ENCODE peak calls at places on chromosomes 11 and 22, in nine cellular contexts. One of them, this sample, is unnamed. For H3K4me1, the result is how much of the 10 kb centered on the place peaks cover.

GRCh38 chr22:27585141-27585540 is 216.4 kb downstream of the MN1 start:
- DNase-seq in H1: no peak
- DNase-seq in BE2C: no peak
- DNase-seq in GM23338: no peak
- DNase-seq in A549: no peak
- DNase-seq in ovary: no peak
- DNase-seq in breast epithelium: no peak
- DNase-seq in pancreas: no peak
- DNase-seq in sigmoid colon: no peak
- DNase-seq in this sample: no peak

GRCh38 chr11:59173080-59173963 is 1.4 kb downstream of the DTX4 start:
- DNase-seq in H1: no peak
- DNase-seq in BE2C: no peak
- DNase-seq in GM23338: peak
- DNase-seq in A549: no peak
- DNase-seq in ovary: peak
- DNase-seq in breast epithelium: no peak
- DNase-seq in pancreas: peak
- DNase-seq in sigmoid colon: no peak
- DNase-seq in this sample: peak

GRCh38 chr22:47083379-47083986 is 321.0 kb downstream of the TBC1D22A start:
- DNase-seq in H1: no peak
- DNase-seq in BE2C: no peak
- DNase-seq in GM23338: no peak
- DNase-seq in A549: no peak
- DNase-seq in ovary: no peak
- DNase-seq in breast epithelium: no peak
- DNase-seq in pancreas: no peak
- DNase-seq in sigmoid colon: no peak
- DNase-seq in this sample: no peak

GRCh38 chr11:7019500-7020182 is 505 bp downstream of the ZNF214 start:
- DNase-seq in H1: no peak
- DNase-seq in BE2C: peak
- DNase-seq in GM23338: peak
- DNase-seq in A549: no peak
- DNase-seq in ovary: peak
- DNase-seq in breast epithelium: no peak
- DNase-seq in pancreas: no peak
- DNase-seq in sigmoid colon: peak
- DNase-seq in this sample: peak

GRCh38 chr11:125923012-125923579 is 18.8 kb downstream of the DDX25 start:
- DNase-seq in H1: peak
- DNase-seq in BE2C: peak
- DNase-seq in GM23338: peak
- DNase-seq in A549: peak
- DNase-seq in ovary: peak
- DNase-seq in breast epithelium: no peak
- DNase-seq in pancreas: peak
- DNase-seq in sigmoid colon: peak
- DNase-seq in this sample: peak

GRCh38 chr22:26429458-26430238 is 588 bp downstream of the ASPHD2 start:
- DNase-seq in H1: no peak
- DNase-seq in BE2C: peak
- DNase-seq in GM23338: peak
- DNase-seq in A549: no peak
- DNase-seq in ovary: no peak
- DNase-seq in breast epithelium: no peak
- DNase-seq in pancreas: no peak
- DNase-seq in sigmoid colon: no peak
- DNase-seq in this sample: no peak

GRCh38 chr22:26398741-26399153 is 30.3 kb upstream of the ASPHD2 start:
- DNase-seq in H1: peak
- DNase-seq in BE2C: peak
- DNase-seq in GM23338: peak
- DNase-seq in A549: peak
- DNase-seq in ovary: peak
- DNase-seq in breast epithelium: no peak
- DNase-seq in pancreas: peak
- DNase-seq in sigmoid colon: peak
- DNase-seq in this sample: peak

GRCh38 chr11:66691311-66691980 is 13.8 kb upstream of the RBM4B start:
- DNase-seq in H1: no peak
- DNase-seq in BE2C: no peak
- DNase-seq in GM23338: no peak
- DNase-seq in A549: no peak
- DNase-seq in ovary: no peak
- DNase-seq in breast epithelium: no peak
- DNase-seq in pancreas: no peak
- DNase-seq in sigmoid colon: no peak
- DNase-seq in this sample: no peak

GRCh38 chr22:29946220-29946619 is 63.2 kb downstream of the MTMR3 start:
- DNase-seq in H1: no peak
- DNase-seq in BE2C: no peak
- DNase-seq in GM23338: no peak
- DNase-seq in A549: no peak
- DNase-seq in ovary: no peak
- DNase-seq in breast epithelium: no peak
- DNase-seq in pancreas: no peak
- DNase-seq in sigmoid colon: no peak
- DNase-seq in this sample: no peak

GRCh38 chr11:75966546-75967287 is 151.7 kb downstream of the UVRAG start:
- DNase-seq in H1: no peak
- DNase-seq in BE2C: no peak
- DNase-seq in GM23338: peak
- DNase-seq in A549: peak
- DNase-seq in ovary: no peak
- DNase-seq in breast epithelium: no peak
- DNase-seq in pancreas: no peak
- DNase-seq in sigmoid colon: no peak
- DNase-seq in this sample: no peak

GRCh38 chr22:18033204-18033998 is 9.0 kb upstream of the MICAL3 start:
- DNase-seq in H1: no peak
- DNase-seq in BE2C: no peak
- DNase-seq in GM23338: no peak
- DNase-seq in A549: no peak
- DNase-seq in ovary: peak
- DNase-seq in breast epithelium: no peak
- DNase-seq in pancreas: no peak
- DNase-seq in sigmoid colon: no peak
- DNase-seq in this sample: peak

GRCh38 chr11:6298605-6299004 is 21.7 kb downstream of the CAVIN3 start:
- DNase-seq in H1: no peak
- DNase-seq in BE2C: peak
- DNase-seq in GM23338: peak
- DNase-seq in A549: peak
- DNase-seq in ovary: no peak
- DNase-seq in breast epithelium: no peak
- DNase-seq in pancreas: peak
- DNase-seq in sigmoid colon: no peak
- DNase-seq in this sample: peak

GRCh38 chr22:32911526-32911925 is 110.0 kb downstream of the TIMP3 start:
- DNase-seq in H1: no peak
- DNase-seq in BE2C: no peak
- DNase-seq in GM23338: no peak
- DNase-seq in A549: no peak
- DNase-seq in ovary: no peak
- DNase-seq in breast epithelium: no peak
- DNase-seq in pancreas: no peak
- DNase-seq in sigmoid colon: no peak
- DNase-seq in this sample: no peak

GRCh38 chr11:112931686-112932085 is 29.5 kb upstream of the NCAM1 start:
- DNase-seq in H1: no peak
- DNase-seq in BE2C: no peak
- DNase-seq in GM23338: no peak
- DNase-seq in A549: no peak
- DNase-seq in ovary: no peak
- DNase-seq in breast epithelium: no peak
- DNase-seq in pancreas: no peak
- DNase-seq in sigmoid colon: no peak
- DNase-seq in this sample: no peak

GRCh38 chr11:64632237-64632636 is 41.2 kb downstream of the SLC22A12 start:
- DNase-seq in H1: no peak
- DNase-seq in BE2C: no peak
- DNase-seq in GM23338: no peak
- DNase-seq in A549: no peak
- DNase-seq in ovary: no peak
- DNase-seq in breast epithelium: no peak
- DNase-seq in pancreas: no peak
- DNase-seq in sigmoid colon: no peak
- DNase-seq in this sample: no peak

GRCh38 chr22:19527861-19528417 is 3.7 kb upstream of the CLDN5 start:
- DNase-seq in H1: no peak
- DNase-seq in BE2C: no peak
- DNase-seq in GM23338: no peak
- DNase-seq in A549: no peak
- DNase-seq in ovary: no peak
- DNase-seq in breast epithelium: no peak
- DNase-seq in pancreas: no peak
- DNase-seq in sigmoid colon: no peak
- DNase-seq in this sample: no peak

GRCh38 chr11:76604652-76605241 is 65.8 kb downstream of the LRRC32 start:
- DNase-seq in H1: no peak
- DNase-seq in BE2C: no peak
- DNase-seq in GM23338: no peak
- DNase-seq in A549: no peak
- DNase-seq in ovary: peak
- DNase-seq in breast epithelium: no peak
- DNase-seq in pancreas: peak
- DNase-seq in sigmoid colon: peak
- DNase-seq in this sample: no peak

DNA sequence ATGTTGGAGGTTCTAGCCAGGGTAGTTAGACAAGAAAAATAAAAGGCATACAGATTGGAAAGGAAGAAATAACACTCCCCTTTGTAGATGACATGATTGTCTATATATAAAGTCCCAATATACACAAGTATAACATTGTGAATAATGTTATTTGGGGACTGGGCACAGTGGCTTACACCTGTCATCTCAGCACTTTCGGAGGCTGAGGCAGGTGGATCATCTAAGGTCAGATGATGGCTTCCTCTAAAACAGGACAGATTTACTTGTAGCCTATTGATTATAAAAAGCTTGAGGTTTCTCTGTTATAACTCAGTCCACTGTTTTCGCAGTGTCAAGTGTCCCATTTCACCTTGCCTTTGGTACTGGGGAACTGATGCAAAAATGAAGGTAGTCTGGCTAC is 19.6 kb downstream of the ATM start:
- DNase-seq in H1: no peak
- DNase-seq in BE2C: no peak
- DNase-seq in GM23338: no peak
- DNase-seq in A549: no peak
- DNase-seq in ovary: no peak
- DNase-seq in breast epithelium: no peak
- DNase-seq in pancreas: no peak
- DNase-seq in sigmoid colon: no peak
- DNase-seq in this sample: no peak
- H3K4me1 ChIP-seq in H1: under half
- H3K4me1 ChIP-seq in BE2C: under half
- H3K4me1 ChIP-seq in GM23338: under half
- H3K4me1 ChIP-seq in A549: under half
- H3K4me1 ChIP-seq in ovary: under half
- H3K4me1 ChIP-seq in breast epithelium: under half
- H3K4me1 ChIP-seq in pancreas: under half
- H3K4me1 ChIP-seq in sigmoid colon: under half
- H3K4me1 ChIP-seq in this sample: under half

DNA sequence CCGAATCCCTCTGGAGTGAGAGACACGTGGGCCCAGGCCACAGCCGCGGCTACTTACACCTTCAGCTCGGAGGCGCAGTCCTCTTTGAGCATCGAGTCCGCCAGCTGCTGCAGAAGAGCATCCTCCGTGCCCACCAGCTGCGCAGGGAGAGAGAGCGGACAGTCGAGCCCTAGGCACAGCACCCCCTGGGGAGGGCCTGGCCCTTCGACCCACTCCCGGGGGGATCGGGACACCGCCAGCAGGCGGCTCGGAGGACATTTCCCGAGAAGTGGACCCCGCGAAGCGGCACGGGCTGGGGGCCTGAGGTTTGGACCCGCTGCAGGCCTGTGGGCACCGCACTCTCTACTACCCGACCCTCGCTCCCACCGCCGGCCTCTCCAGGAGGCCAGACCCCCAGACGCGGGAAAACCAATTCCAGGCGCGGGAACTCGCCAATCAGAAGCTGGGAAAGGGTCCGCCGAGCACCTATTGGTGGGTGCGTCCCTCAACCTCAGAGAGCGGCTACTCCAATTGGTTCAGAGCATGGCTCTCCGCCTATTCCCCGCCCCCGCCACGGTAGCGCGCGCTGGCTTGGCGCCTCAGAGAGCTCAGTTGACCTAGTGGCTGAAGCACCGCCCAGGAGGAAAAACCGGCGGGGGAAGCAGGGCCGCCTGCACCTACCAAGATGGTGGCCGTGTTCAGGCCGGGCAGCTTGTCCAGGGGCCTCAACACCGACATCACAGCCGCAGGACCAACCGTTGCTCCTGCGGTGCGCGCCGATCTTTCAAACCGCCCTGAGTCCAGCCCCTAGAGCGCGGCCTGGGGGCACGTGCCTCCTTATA is at the start of gene CENPM:
- DNase-seq in H1: peak
- DNase-seq in BE2C: peak
- DNase-seq in GM23338: peak
- DNase-seq in A549: peak
- DNase-seq in ovary: peak
- DNase-seq in breast epithelium: peak
- DNase-seq in pancreas: peak
- DNase-seq in sigmoid colon: peak
- DNase-seq in this sample: peak
- TF ChIP-seq CTCF in H1: peak
- TF ChIP-seq CTCF in BE2C: peak
- TF ChIP-seq CTCF in GM23338: no peak
- TF ChIP-seq CTCF in A549: no peak
- TF ChIP-seq CTCF in ovary: no peak
- TF ChIP-seq CTCF in breast epithelium: no peak
- TF ChIP-seq CTCF in pancreas: peak
- TF ChIP-seq CTCF in sigmoid colon: no peak
- TF ChIP-seq CTCF in this sample: peak

GRCh38 chr11:61007971-61008896 is 36.8 kb downstream of the CD6 start:
- DNase-seq in H1: peak
- DNase-seq in BE2C: no peak
- DNase-seq in GM23338: peak
- DNase-seq in A549: peak
- DNase-seq in ovary: peak
- DNase-seq in breast epithelium: no peak
- DNase-seq in pancreas: peak
- DNase-seq in sigmoid colon: no peak
- DNase-seq in this sample: no peak
- H3K4me3 ChIP-seq in H1: peak
- H3K4me3 ChIP-seq in BE2C: no peak
- H3K4me3 ChIP-seq in GM23338: peak
- H3K4me3 ChIP-seq in A549: peak
- H3K4me3 ChIP-seq in ovary: peak
- H3K4me3 ChIP-seq in breast epithelium: peak
- H3K4me3 ChIP-seq in pancreas: peak
- H3K4me3 ChIP-seq in sigmoid colon: peak
- H3K4me3 ChIP-seq in this sample: peak

DNA sequence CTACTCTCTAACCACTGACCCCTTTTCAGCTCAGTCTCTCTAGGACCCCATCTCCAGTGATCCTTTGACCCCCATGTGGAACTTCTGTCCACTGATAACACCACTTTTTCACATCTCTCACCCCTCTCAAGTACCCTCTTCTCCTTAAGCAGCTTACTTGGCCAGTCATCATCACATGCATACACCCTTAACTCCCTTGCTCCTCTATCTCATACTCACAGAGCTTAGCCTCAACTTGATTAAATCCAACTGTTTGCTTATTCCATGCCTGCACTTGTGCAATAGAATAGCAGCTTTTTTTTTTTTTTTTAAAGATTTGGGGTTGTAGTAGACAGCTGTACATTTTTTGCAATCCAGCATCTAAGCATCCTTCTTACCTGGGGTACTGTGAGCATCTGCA is 22.2 kb downstream of the AQP11 start:
- DNase-seq in H1: no peak
- DNase-seq in BE2C: no peak
- DNase-seq in GM23338: no peak
- DNase-seq in A549: no peak
- DNase-seq in ovary: no peak
- DNase-seq in breast epithelium: no peak
- DNase-seq in pancreas: no peak
- DNase-seq in sigmoid colon: no peak
- DNase-seq in this sample: no peak
- H3K4me1 ChIP-seq in H1: under half
- H3K4me1 ChIP-seq in BE2C: under half
- H3K4me1 ChIP-seq in GM23338: under half
- H3K4me1 ChIP-seq in A549: under half
- H3K4me1 ChIP-seq in ovary: under half
- H3K4me1 ChIP-seq in breast epithelium: under half
- H3K4me1 ChIP-seq in pancreas: under half
- H3K4me1 ChIP-seq in sigmoid colon: under half
- H3K4me1 ChIP-seq in this sample: under half

This sample was measured in cardiac muscle cell.